ENCODE peak calls at places on chromosomes 4 and X, in four cellular contexts. D, U, O and Y are unnamed samples.

GRCh38 chr4:78654809-78655208 is 103.2 kb downstream of the ANXA3 start:
- DNase-seq in D (no peak), U (no peak), O (no peak), Y (no peak)

GRCh38 chr4:9964884-9965283 is 56.4 kb downstream of the SLC2A9 start:
- DNase-seq in D (no peak), U (no peak), O (no peak), Y (no peak)

GRCh38 chrX:47222776-47223350 is 4.4 kb downstream of the CDK16 start:
- DNase-seq in D (no peak), U (no peak), O (no peak), Y (no peak)

GRCh38 chr4:40916218-40916555 is 166.4 kb downstream of the NSUN7 start:
- DNase-seq in D (no peak), U (no peak), O (no peak), Y (no peak)

GRCh38 chrX:17374619-17375360 is at the start of gene NHS:
- DNase-seq in D (peak), U (peak), O (peak), Y (peak)

GRCh38 chr4:113436360-113436759 is 325.2 kb downstream of the CAMK2D start:
- DNase-seq in D (no peak), U (no peak), O (no peak), Y (no peak)

GRCh38 chr4:22653752-22654151 is 39.0 kb upstream of the GBA3 start:
- DNase-seq in D (no peak), U (no peak), O (no peak), Y (no peak)

GRCh38 chr4:56880572-56880971 is 27.1 kb upstream of the REST start:
- DNase-seq in D (no peak), U (no peak), O (no peak), Y (no peak)

GRCh38 chrX:24876782-24877315 is 138.9 kb downstream of the ARX start:
- DNase-seq in D (no peak), U (no peak), O (no peak), Y (no peak)

GRCh38 chrX:24225265-24225664 is 75.7 kb downstream of the ZFX start:
- DNase-seq in D (no peak), U (no peak), O (no peak), Y (no peak)

GRCh38 chrX:131626681-131627296 is 82.9 kb downstream of the OR13H1 start:
- DNase-seq in D (no peak), U (no peak), O (no peak), Y (no peak)

GRCh38 chrX:135396109-135396508 is 25.6 kb upstream of the SMIM10L2A start:
- DNase-seq in D (no peak), U (peak), O (no peak), Y (no peak)

GRCh38 chr4:184899261-184900134 is 73.7 kb upstream of the ACSL1 start:
- DNase-seq in D (no peak), U (no peak), O (no peak), Y (peak)

GRCh38 chr4:184900184-184900583 is 74.4 kb upstream of the ACSL1 start:
- DNase-seq in D (no peak), U (no peak), O (no peak), Y (no peak)

GRCh38 chr4:184896868-184897715 is 71.3 kb upstream of the ACSL1 start:
- DNase-seq in D (no peak), U (peak), O (no peak), Y (no peak)

GRCh38 chr4:184897807-184898388 is 72.1 kb upstream of the ACSL1 start:
- DNase-seq in D (no peak), U (no peak), O (no peak), Y (no peak)

DNA sequence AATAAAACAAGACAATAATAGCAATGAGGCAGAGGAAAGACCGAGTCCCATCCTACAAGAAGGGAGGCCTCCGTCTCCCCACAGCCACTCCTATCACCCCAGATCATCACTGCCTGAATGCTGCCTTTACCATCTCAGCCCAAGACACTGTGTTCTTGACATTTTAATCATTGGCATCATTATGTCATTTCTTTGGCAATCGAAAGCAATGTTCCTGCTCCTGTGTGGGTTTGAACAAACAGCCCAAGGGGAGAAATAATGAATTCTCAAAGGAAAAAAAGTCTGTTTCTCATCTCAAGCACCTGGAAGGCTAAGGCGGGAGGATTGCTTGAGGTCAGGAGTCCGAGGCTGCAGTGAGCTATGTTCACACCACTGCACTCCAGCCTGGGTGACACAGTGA is 73.0 kb upstream of the ACSL1 start:
- DNase-seq in D (no peak), U (no peak), O (no peak), Y (no peak)
- H3K27ac ChIP-seq in D (no peak), U (no peak), O (no peak), Y (no peak)

DNA sequence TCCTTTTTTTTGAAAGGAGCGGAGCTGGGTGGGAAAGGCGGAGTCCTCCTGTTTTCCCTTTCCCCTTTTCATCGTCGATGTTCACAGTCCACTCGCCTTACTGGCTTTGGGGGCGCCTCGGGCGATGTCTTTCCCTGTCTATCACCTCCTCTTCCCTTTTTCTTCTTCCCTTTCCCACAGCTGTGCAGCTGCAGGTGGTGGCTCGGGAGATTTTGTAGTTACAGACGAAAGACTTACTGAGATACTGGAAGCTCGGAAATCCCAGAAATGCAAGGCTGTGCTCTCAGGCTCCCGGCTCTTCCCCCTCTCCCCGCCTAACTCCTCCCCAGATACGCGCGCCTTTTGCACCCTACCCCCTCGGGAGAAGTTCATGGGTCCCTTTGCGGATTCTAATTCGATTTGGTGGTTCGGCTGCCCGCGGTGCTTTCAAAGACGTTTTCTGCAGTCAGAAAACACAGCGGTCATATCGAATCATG is 1.3 kb downstream of the SEPTIN11 start:
- DNase-seq in D (peak), U (peak), O (no peak), Y (peak)
- H3K27ac ChIP-seq in D (peak), U (peak), O (peak), Y (peak)

GRCh38 chr4:68406479-68406859 is 40.8 kb upstream of the TMPRSS11E start:
- DNase-seq in D (no peak), U (no peak), O (no peak), Y (no peak)
- H3K27ac ChIP-seq in D (no peak), U (no peak), O (no peak), Y (no peak)

GRCh38 chr4:99625369-99625768 is 32.3 kb downstream of the C4orf54 start:
- DNase-seq in D (no peak), U (no peak), O (no peak), Y (no peak)
- H3K27ac ChIP-seq in D (no peak), U (no peak), O (no peak), Y (no peak)

GRCh38 chr4:186760576-186760975 is 36.9 kb upstream of the FAT1 start:
- DNase-seq in D (peak), U (no peak), O (no peak), Y (no peak)
- H3K27ac ChIP-seq in D (peak), U (no peak), O (no peak), Y (no peak)

GRCh38 chr4:17448689-17449088 is 63.2 kb downstream of the QDPR start:
- DNase-seq in D (no peak), U (no peak), O (no peak), Y (no peak)
- H3K27ac ChIP-seq in D (no peak), U (no peak), O (no peak), Y (no peak)